ENCODE peak calls at places on chromosomes 11 and 22, in ten cellular contexts. O, F, N, Q, S, Z, D, A, J and V are unnamed samples.

GRCh38 chr11:76203937-76204336 is 2.4 kb downstream of the WNT11 start:
- DNase-seq in O (no peak), F (no peak), N (no peak), Q (no peak), S (no peak), Z (no peak), D (no peak), A (no peak), J (no peak), V (no peak)

GRCh38 chr11:126419801-126420729 is 64.6 kb downstream of the ST3GAL4 start:
- DNase-seq in O (no peak), F (no peak), N (no peak), Q (peak), S (peak), Z (peak), D (no peak), A (peak), J (no peak), V (peak)

GRCh38 chr11:80083561-80083960 is 642.7 kb upstream of the TENM4 start:
- DNase-seq in O (no peak), F (no peak), N (no peak), Q (no peak), S (peak), Z (no peak), D (no peak), A (no peak), J (no peak), V (no peak)

GRCh38 chr11:46615756-46616155 is 1.3 kb downstream of the HARBI1 start:
- DNase-seq in O (peak), F (no peak), N (no peak), Q (peak), S (peak), Z (no peak), D (no peak), A (no peak), J (no peak), V (no peak)

GRCh38 chr22:46758867-46759290 is 3.6 kb upstream of the TBC1D22A start:
- DNase-seq in O (peak), F (peak), N (peak), Q (peak), S (peak), Z (peak), D (peak), A (peak), J (peak), V (peak)

GRCh38 chr11:7498193-7498592 is 12.9 kb downstream of the OLFML1 start:
- DNase-seq in O (no peak), F (no peak), N (no peak), Q (no peak), S (no peak), Z (no peak), D (no peak), A (no peak), J (no peak), V (no peak)

GRCh38 chr11:14422814-14423182 is 63.8 kb upstream of the RRAS2 start:
- DNase-seq in O (peak), F (no peak), N (no peak), Q (no peak), S (peak), Z (no peak), D (no peak), A (no peak), J (no peak), V (no peak)

GRCh38 chr11:115266066-115266465 is 238.1 kb downstream of the CADM1 start:
- DNase-seq in O (no peak), F (no peak), N (no peak), Q (no peak), S (no peak), Z (no peak), D (no peak), A (no peak), J (no peak), V (no peak)

GRCh38 chr11:74330065-74330858 is 18.8 kb upstream of the P4HA3 start:
- DNase-seq in O (peak), F (no peak), N (no peak), Q (peak), S (no peak), Z (peak), D (no peak), A (no peak), J (no peak), V (peak)

GRCh38 chr22:39292002-39292401 is 27.4 kb downstream of the RPL3 start:
- DNase-seq in O (peak), F (no peak), N (no peak), Q (no peak), S (no peak), Z (no peak), D (no peak), A (no peak), J (no peak), V (no peak)
- H3K9ac ChIP-seq in O (peak), F (no peak), N (no peak), Q (no peak), S (no peak), Z (peak), D (no peak), A (peak), J (no peak), V (no peak)

GRCh38 chr11:130451261-130452019 is 3.0 kb downstream of the ADAMTS15 start:
- DNase-seq in O (peak), F (no peak), N (no peak), Q (peak), S (no peak), Z (peak), D (no peak), A (no peak), J (no peak), V (peak)
- H3K9ac ChIP-seq in O (no peak), F (no peak), N (no peak), Q (peak), S (no peak), Z (peak), D (no peak), A (no peak), J (no peak), V (no peak)

DNA sequence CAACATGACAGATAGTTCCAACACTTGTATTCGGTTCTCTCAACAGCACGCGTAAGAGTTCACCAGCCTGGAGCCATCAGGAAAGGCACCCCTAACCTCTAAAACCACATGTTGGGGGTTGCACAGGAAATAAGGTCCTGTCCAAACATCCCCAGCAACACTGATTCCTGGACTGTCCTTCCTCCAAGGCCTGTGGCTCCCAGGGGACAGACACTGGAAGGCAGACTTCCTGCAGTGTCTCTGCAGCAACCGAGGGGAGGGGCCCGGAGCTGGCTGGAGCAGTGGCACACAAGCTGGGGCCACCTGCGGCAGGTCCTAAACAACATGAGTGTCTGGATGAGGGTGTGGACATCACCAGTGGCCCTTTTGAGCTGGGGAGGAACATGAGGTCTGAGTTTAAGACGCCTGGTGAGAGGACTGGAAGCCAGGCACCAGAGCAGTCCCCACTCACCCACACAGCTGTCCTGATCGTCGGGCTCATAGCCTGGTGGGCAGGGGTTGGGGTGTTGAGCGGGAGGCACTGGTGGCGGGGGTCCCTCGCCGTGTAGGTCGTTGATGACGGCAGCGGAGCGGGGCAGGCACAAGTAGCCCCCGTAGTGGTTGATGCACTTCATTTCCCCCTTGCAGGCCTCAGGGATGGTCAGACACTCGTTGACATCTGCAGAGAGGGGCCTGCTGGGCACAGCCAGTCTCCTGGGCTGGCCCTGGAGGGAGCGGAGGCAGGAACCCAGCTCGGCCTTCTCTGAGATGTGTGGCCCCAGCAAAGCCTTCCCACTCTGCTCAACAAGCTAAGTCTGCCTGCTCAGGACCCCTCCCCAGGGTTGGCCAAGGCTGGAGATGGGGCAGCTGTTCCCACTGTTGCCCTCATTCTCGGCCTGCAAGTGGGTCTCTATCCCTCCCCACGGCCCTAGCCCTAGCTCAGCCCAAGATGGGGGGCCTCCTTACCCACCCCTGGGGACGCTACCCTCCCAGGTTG is 1.6 kb downstream of the EFEMP2 start:
- DNase-seq in O (no peak), F (no peak), N (no peak), Q (no peak), S (no peak), Z (no peak), D (no peak), A (no peak), J (no peak), V (no peak)
- H3K9ac ChIP-seq in O (peak), F (peak), N (no peak), Q (peak), S (peak), Z (peak), D (no peak), A (peak), J (no peak), V (peak)

GRCh38 chr22:41683616-41684015 is 5.1 kb downstream of the SNU13 start:
- DNase-seq in O (peak), F (no peak), N (no peak), Q (no peak), S (peak), Z (no peak), D (no peak), A (no peak), J (no peak), V (no peak)

GRCh38 chr22:41682033-41682807 is 6.4 kb downstream of the SNU13 start:
- DNase-seq in O (peak), F (peak), N (peak), Q (peak), S (peak), Z (peak), D (peak), A (peak), J (peak), V (peak)

GRCh38 chr22:41681616-41682015 is 7.1 kb downstream of the SNU13 start:
- DNase-seq in O (peak), F (no peak), N (no peak), Q (no peak), S (no peak), Z (no peak), D (no peak), A (no peak), J (no peak), V (no peak)

GRCh38 chr22:41684194-41684593 is 4.5 kb downstream of the SNU13 start:
- DNase-seq in O (no peak), F (no peak), N (no peak), Q (no peak), S (no peak), Z (no peak), D (no peak), A (no peak), J (no peak), V (no peak)

DNA sequence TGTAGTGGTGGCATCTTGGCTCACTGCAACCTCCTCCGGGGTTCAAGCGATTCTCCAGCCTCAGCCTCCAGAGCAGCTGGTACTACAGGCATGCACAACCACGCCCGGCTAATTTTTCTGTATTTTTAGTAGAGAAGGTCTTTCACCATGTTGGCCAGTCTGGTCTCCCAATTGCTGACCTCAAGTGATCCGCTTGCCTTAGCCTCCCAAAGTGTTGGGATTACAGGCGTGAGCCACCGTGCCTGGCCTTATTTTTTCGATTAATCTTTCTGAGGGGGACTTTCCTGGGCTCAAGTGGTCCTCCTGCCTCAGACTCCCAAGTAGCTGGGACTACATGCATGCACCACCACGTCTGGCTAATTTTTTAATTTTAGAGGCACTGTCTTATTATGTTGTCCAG is 5.6 kb downstream of the SNU13 start:
- DNase-seq in O (no peak), F (no peak), N (no peak), Q (no peak), S (no peak), Z (no peak), D (no peak), A (no peak), J (no peak), V (no peak)
- H3K9ac ChIP-seq in O (peak), F (no peak), N (peak), Q (no peak), S (no peak), Z (peak), D (no peak), A (peak), J (peak), V (no peak)

GRCh38 chr11:102559839-102560238 is 29.3 kb upstream of the MMP7 start:
- DNase-seq in O (no peak), F (no peak), N (no peak), Q (no peak), S (no peak), Z (no peak), D (no peak), A (no peak), J (no peak), V (no peak)
- H3K9ac ChIP-seq in O (no peak), F (no peak), N (no peak), Q (no peak), S (no peak), Z (no peak), D (no peak), A (no peak), J (no peak), V (no peak)

GRCh38 chr11:65425971-65426838 is 3.6 kb downstream of the NEAT1 start:
- DNase-seq in O (peak), F (no peak), N (no peak), Q (peak), S (no peak), Z (peak), D (no peak), A (no peak), J (no peak), V (peak)

GRCh38 chr11:65428578-65429068 is 6.0 kb downstream of the NEAT1 start:
- DNase-seq in O (no peak), F (no peak), N (no peak), Q (no peak), S (no peak), Z (no peak), D (no peak), A (no peak), J (no peak), V (no peak)

GRCh38 chr11:65426839-65427690 is 4.5 kb downstream of the NEAT1 start:
- DNase-seq in O (peak), F (peak), N (no peak), Q (peak), S (peak), Z (peak), D (no peak), A (no peak), J (peak), V (peak)

GRCh38 chr11:65429069-65429681 is 6.6 kb downstream of the NEAT1 start:
- DNase-seq in O (peak), F (no peak), N (peak), Q (peak), S (peak), Z (peak), D (no peak), A (no peak), J (no peak), V (peak)

DNA sequence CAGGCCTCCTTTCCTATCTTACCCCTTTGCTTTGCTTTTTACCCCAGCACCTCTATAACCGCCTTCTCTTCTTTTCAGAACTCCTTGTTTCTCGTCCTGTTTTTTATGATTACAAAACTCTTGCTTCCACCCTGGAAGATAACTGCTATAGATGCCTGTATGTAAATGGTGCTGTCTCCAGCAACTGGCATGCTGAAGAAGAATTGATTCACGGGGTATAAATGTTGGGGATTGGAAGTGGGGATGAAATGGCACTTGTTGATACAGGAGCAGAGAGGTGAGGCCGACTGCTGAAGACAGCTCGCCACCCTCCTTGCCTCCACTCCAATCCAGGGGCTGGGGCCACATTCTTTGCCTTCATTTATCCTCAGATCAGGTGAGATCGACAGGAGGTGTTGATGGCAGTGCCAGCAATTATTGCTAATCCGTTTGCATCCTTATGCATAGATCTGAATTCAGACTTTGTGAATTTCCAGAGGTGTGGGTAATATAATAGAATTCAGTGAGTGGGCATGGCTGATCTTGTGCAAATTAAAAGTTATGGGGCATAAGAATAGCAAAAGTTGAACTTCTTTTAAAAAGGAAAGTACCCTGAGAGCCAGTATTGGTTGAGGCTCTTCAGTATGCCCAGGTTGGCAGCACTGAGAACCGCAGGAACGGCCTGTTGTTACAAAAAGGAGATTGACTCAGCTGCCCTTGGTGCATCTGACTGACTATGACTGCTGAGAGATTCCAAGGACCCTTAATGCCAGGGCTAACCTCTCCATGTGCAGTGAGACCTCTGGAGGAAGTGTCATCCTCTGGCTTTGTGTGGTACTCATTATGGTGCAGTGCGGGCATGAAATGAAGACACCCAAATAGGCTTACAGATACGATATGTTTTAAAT is 5.3 kb downstream of the NEAT1 start:
- DNase-seq in O (peak), F (peak), N (no peak), Q (peak), S (no peak), Z (peak), D (no peak), A (no peak), J (peak), V (peak)
- H3K9ac ChIP-seq in O (peak), F (peak), N (no peak), Q (peak), S (peak), Z (peak), D (no peak), A (peak), J (no peak), V (peak)

GRCh38 chr11:65609711-65610110 is 4.3 kb downstream of the MAP3K11 start:
- DNase-seq in O (no peak), F (no peak), N (no peak), Q (no peak), S (no peak), Z (no peak), D (no peak), A (no peak), J (no peak), V (no peak)
- H3K9ac ChIP-seq in O (no peak), F (no peak), N (no peak), Q (no peak), S (no peak), Z (no peak), D (no peak), A (peak), J (no peak), V (no peak)

DNA sequence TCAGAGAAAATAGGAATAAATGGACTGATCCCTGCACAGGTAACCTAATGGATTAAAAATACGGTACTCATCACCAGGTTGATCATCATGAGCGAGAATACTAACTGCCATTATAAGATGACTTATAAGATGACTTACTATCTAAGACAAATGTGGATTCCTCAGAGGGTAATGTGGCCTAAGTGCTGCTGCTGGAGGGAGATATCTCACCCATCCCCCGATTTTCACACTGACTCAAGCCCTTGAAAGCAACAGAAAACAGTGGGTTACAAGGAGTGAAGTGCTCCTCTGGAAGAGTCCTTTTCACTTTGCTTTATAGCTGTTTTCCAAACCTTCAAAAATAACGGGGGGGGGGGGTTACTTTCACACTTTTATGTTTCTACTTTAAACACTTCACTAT is 920 bp downstream of the TMEM218 start:
- DNase-seq in O (peak), F (peak), N (peak), Q (no peak), S (peak), Z (no peak), D (no peak), A (no peak), J (no peak), V (no peak)
- H3K9ac ChIP-seq in O (peak), F (peak), N (peak), Q (no peak), S (peak), Z (peak), D (no peak), A (peak), J (peak), V (no peak)